ENCODE peak calls at places on chromosomes 1 and 21, in ten cellular contexts. F is BE2C; I is GM10248; J is esophagus squamous epithelium; K is lower leg skin; B is AG09319; W is CD8-positive, alpha-beta T cell; L is AG04450; Z is IMR-90; N is neural crest cell. U is an unnamed sample.

GRCh38 chr1:155043259-155043658 is 7.9 kb upstream of the ADAM15 start:
- DNase-seq in K (no peak), F (no peak), N (no peak), W (no peak), J (no peak), Z (no peak), B (no peak), I (no peak), L (no peak), U (no peak)

GRCh38 chr1:32239790-32240139 is 7.3 kb upstream of the FAM167B start:
- DNase-seq in I (no peak), K (no peak), W (no peak), F (no peak), B (no peak), N (no peak), L (no peak), J (no peak), Z (no peak), U (no peak)

GRCh38 chr1:24904731-24905354 is 25.2 kb downstream of the RUNX3 start:
- DNase-seq in K (peak), J (no peak), L (no peak), B (no peak), W (no peak), I (no peak), F (no peak), Z (no peak), N (no peak), U (peak)

GRCh38 chr1:8347635-8348034 is 29.7 kb downstream of the SLC45A1 start:
- DNase-seq in W (no peak), K (no peak), I (no peak), L (no peak), Z (no peak), J (no peak), F (peak), N (no peak), B (no peak), U (no peak)

GRCh38 chr1:153866045-153866850 is 56.5 kb downstream of the GATAD2B start:
- DNase-seq in I (peak), F (peak), W (no peak), L (peak), Z (peak), J (no peak), K (no peak), N (no peak), B (peak), U (no peak)

GRCh38 chr1:9439074-9439761 is 100.0 kb upstream of the SLC25A33 start:
- DNase-seq in J (no peak), F (no peak), B (no peak), W (no peak), L (no peak), N (no peak), Z (no peak), I (no peak), K (peak), U (no peak)

GRCh38 chr1:22317231-22317919 is 134.3 kb upstream of the ZBTB40 start:
- DNase-seq in K (peak), B (no peak), J (no peak), F (peak), L (no peak), I (peak), Z (no peak), W (no peak), N (peak), U (no peak)

GRCh38 chr1:225849905-225850304 is 32.3 kb downstream of the TMEM63A start:
- DNase-seq in F (peak), L (no peak), I (no peak), B (no peak), J (no peak), N (no peak), Z (no peak), W (peak), K (peak), U (no peak)

GRCh38 chr21:35034203-35034926 is 14.7 kb downstream of the RUNX1 start:
- DNase-seq in W (no peak), F (no peak), Z (no peak), L (no peak), J (no peak), N (no peak), K (peak), I (no peak), B (no peak), U (no peak)

GRCh38 chr1:13916530-13916929 is 216.5 kb downstream of the PRDM2 start:
- DNase-seq in L (no peak), W (no peak), N (no peak), F (no peak), B (no peak), Z (no peak), I (no peak), K (no peak), J (no peak), U (no peak)

DNA sequence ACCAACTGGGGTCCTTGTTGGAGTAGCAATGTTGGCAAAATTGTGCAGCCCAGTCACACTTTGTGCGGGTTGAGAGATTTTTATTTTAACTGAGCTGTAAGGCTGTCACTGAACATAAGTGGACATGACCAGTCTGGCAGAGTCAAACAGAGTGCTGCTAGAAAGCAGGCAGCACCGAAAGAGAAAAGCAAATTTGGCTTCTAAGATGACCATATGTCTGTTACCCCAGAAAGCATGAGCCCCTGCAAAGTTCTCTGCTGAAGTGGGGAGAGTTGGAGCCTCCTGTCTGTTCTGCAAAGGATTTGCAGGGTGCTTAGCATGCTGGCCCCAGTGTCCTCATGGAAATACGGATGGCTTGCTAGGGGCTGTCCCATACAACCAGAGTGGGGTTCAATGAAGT is 220.4 kb downstream of the PBX1 start:
- DNase-seq in F (no peak), N (no peak), I (no peak), J (no peak), Z (no peak), W (no peak), B (no peak), L (no peak), K (no peak), U (no peak)
- TF ChIP-seq CTCF in F (no peak), N (no peak), I (no peak), J (no peak), Z (no peak), W (no peak), B (peak), L (no peak), K (no peak), U (no peak)

GRCh38 chr21:42574234-42575027 is 60.8 kb downstream of the SLC37A1 start:
- DNase-seq in B (no peak), I (no peak), L (no peak), Z (peak), J (no peak), F (peak), K (peak), W (no peak), N (no peak), U (no peak)
- TF ChIP-seq CTCF in B (peak), I (no peak), L (peak), Z (peak), J (no peak), F (peak), K (no peak), W (no peak), N (peak), U (no peak)

GRCh38 chr1:109201123-109201703 is 12.5 kb upstream of the SARS1 start:
- DNase-seq in N (peak), F (peak), Z (peak), K (peak), L (peak), B (peak), W (no peak), I (peak), J (no peak), U (no peak)
- TF ChIP-seq CTCF in N (peak), F (peak), Z (peak), K (no peak), L (peak), B (peak), W (peak), I (peak), J (peak), U (peak)

GRCh38 chr1:150516616-150517015 is 1.1 kb downstream of the FALEC start:
- DNase-seq in L (no peak), N (no peak), F (no peak), I (peak), B (no peak), J (no peak), W (no peak), K (no peak), Z (no peak), U (no peak)

GRCh38 chr1:150514913-150515327 is 632 bp upstream of the FALEC start:
- DNase-seq in F (no peak), W (no peak), L (no peak), J (no peak), I (no peak), B (no peak), K (no peak), Z (no peak), N (no peak), U (no peak)

GRCh38 chr1:150514260-150514659 is 1.3 kb upstream of the FALEC start:
- DNase-seq in F (no peak), Z (no peak), J (no peak), B (no peak), N (no peak), K (no peak), W (no peak), I (no peak), L (no peak), U (no peak)

GRCh38 chr1:150515328-150516049 is at the start of gene FALEC:
- DNase-seq in Z (peak), N (peak), K (peak), W (peak), I (peak), J (peak), F (peak), B (peak), L (peak), U (peak)

DNA sequence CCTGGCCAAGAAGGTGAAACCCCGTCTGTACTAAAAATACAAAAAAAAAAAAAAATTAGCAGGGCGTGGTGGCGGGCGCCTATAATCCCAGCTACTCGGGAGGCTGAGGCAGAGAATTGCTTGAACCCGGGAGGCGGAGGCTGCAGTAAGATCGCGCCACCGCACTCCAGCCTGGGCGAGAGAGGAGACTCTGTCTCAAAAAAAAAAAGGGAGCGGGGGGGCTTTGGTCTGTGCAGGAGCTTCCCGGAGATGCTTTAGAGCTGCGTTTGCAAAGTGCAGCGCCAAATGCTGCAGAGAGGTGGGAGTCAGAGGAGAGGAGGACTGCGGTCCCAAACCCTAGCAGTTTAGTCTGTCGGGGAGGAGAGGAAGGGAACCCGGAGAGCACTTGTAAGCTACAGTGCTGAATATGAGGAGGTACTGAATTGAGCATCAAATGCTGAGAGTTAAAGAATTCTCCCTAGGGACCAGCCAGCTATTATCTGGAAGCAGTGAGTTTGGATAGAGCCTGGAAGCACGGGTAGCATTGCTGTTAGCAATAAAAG is 569 bp downstream of the FALEC start:
- DNase-seq in J (no peak), B (no peak), Z (no peak), K (no peak), N (no peak), W (no peak), I (no peak), L (no peak), F (no peak), U (no peak)
- TF ChIP-seq CTCF in J (no peak), B (no peak), Z (no peak), K (no peak), N (peak), W (no peak), I (no peak), L (peak), F (no peak), U (no peak)

DNA sequence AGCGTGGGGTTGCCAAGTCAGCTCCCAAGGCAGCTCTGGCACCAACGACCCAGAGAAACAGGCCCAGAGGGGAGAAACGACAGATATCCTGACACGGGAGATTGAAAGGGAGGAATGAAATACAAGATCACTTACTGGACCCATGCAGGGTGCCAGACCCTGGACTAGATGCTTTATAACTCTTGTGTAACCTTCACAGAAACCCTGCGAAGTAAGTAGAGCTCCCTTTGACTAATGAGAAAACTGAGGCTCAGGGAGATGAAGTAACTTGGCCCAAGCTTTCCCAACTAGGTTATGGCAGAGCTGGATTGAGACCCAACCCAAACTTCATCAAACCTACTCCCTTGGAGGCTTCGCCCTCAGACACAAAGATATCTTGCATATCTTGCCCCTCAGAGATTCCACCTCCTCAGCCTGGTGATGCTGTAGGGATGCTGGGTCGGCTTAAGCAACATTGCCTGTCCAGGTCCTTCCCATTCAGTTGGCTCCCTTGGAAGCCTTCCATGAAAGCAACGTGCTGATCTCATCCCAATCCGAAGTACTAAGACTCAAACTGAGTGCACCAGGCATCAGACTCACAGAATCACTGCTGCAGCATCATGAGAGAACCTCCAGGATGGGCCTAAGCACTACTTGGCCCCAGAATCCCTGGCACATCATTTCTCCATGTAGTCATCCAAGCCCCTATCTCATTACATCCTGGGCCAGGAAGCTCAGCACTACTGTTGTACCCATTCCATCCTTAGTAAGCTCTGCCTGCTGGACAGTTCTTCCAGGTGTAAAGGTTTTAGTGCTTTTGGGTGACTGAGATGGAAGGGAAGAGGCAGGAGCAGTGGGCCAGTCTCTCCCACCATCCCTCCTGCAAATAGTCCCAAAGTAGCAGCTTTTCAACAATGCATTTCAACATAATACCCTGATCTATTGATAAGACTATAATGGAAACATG is 1.1 kb upstream of the IGSF9 start:
- DNase-seq in J (no peak), I (no peak), F (no peak), N (no peak), W (no peak), L (no peak), K (peak), B (no peak), Z (no peak), U (no peak)
- TF ChIP-seq CTCF in J (no peak), I (no peak), F (no peak), N (no peak), W (no peak), L (no peak), K (no peak), B (no peak), Z (no peak), U (no peak)

GRCh38 chr1:58780586-58781452 is 3.0 kb downstream of the JUN start:
- DNase-seq in L (no peak), K (no peak), W (no peak), F (no peak), B (no peak), N (no peak), Z (peak), J (no peak), I (no peak), U (no peak)

GRCh38 chr1:58782308-58783089 is 1.3 kb downstream of the JUN start:
- DNase-seq in L (no peak), W (peak), Z (peak), I (peak), N (peak), B (no peak), F (peak), J (peak), K (peak), U (peak)

GRCh38 chr1:58783090-58783992 is 506 bp downstream of the JUN start:
- DNase-seq in Z (peak), F (peak), W (peak), I (peak), B (no peak), K (peak), L (no peak), N (no peak), J (peak), U (peak)

GRCh38 chr1:58779837-58780585 is 3.8 kb downstream of the JUN start:
- DNase-seq in Z (peak), K (no peak), B (no peak), N (no peak), J (no peak), L (no peak), I (no peak), W (no peak), F (no peak), U (no peak)

DNA sequence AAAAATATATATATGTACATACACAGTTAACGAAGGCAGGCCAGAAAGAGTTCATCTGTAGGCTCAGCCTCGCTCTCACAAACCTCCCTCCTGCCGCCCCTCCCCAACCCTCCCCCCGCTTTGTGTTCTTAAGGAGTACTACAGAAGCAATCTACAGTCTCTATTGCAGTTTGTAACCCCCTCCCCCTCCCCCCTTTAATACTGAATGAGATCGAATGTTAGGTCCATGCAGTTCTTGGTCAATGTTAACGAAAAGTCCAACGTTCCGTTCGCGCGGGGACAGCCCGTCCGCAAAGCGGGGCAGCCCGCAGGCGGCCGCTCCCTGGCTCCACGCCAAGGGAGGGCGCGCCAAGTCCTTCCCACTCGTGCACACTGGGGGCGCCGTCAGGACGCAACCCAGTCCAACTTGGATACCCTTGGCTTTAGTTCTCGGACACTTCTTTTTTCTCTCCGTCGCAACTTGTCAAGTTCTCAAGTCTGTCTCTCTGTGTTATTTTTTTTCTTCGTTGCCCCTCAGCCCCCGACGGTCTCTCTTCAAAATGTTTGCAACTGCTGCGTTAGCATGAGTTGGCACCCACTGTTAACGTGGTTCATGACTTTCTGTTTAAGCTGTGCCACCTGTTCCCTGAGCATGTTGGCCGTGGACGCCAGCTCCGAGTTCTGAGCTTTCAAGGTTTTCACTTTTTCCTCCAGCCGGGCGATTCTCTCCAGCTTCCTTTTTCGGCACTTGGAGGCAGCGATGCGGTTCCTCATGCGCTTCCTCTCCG is 2.1 kb downstream of the JUN start:
- DNase-seq in J (no peak), N (peak), L (no peak), Z (peak), F (peak), W (peak), K (peak), I (peak), B (no peak), U (peak)
- TF ChIP-seq CTCF in J (peak), N (peak), L (peak), Z (peak), F (peak), W (peak), K (peak), I (peak), B (peak), U (peak)

GRCh38 chr1:235511470-235512240 is 7.4 kb upstream of the B3GALNT2 start:
- DNase-seq in L (no peak), W (no peak), I (no peak), K (no peak), B (no peak), F (peak), Z (peak), N (no peak), J (no peak), U (no peak)
- TF ChIP-seq CTCF in L (no peak), W (no peak), I (no peak), K (no peak), B (no peak), F (peak), Z (peak), N (peak), J (no peak), U (no peak)

DNA sequence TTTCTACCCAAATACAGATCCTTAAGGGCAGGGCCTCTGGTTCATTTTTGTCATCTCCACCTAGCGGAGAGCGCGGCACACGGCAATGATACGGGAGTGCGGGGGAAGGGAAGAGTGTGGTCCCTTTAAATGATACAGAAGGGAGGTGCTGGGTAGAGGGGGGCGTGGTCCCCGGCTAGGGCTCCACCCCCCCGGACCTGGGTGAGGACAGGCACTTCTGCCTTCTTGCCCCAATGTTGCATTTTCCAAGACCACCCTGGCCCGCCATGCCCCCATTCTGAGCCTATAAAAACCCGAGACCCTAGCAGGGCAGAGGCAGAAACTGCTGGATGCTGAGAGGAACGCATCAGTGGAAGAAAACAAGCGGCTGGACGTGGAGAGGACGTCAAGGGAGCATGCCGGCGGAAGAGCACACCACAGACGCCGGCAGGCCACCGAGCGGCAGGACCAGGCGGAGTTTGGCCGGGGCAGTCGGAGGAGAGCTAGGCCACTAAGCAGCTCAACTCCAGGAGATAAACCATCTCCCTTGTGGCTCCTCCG is 30.0 kb downstream of the LRRC3 start:
- DNase-seq in Z (peak), K (no peak), F (no peak), N (peak), I (no peak), J (no peak), W (peak), L (no peak), B (no peak), U (no peak)
- TF ChIP-seq CTCF in Z (peak), K (no peak), F (no peak), N (peak), I (peak), J (no peak), W (no peak), L (no peak), B (no peak), U (no peak)

DNA sequence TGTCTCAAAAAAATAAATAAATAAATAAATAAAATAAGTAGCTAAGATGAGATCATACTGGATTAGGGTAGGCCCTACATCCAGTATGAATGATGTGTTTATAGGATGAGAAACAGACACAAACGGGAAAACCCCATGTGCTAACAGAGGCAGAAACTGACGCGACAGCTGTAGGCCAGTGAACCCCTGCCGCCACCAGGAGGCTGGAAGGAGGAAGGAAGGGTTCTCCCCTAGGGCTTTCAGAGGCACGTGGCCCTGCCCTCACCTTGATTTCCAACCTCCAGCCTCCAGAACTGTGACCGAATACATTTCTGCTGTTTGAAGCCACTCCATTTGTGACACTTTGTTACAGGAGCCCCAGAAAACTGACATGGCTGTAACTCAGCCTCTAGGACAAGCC is 38.5 kb downstream of the CHD5 start:
- DNase-seq in B (no peak), N (no peak), Z (no peak), W (no peak), L (no peak), K (no peak), I (peak), F (no peak), J (no peak), U (no peak)
- TF ChIP-seq CTCF in B (no peak), N (peak), Z (no peak), W (no peak), L (no peak), K (no peak), I (peak), F (peak), J (no peak), U (no peak)

U was measured in CD14-positive monocyte.